ENCODE peak calls at places on chromosomes 13 and 19, in nine cellular contexts. One of them, this sample, is unnamed.

GRCh38 chr13:107907065-107907464 is 308.3 kb downstream of the LIG4 start:
- DNase-seq in DMS79 treated with DMSO at 0.1 percent for 48 hours: no peak
- DNase-seq in left colon: no peak
- DNase-seq in upper lobe of right lung: no peak
- DNase-seq in AG09309: no peak
- DNase-seq in endothelial cell: no peak
- DNase-seq in AG04450: no peak
- DNase-seq in NCI-H446: no peak
- DNase-seq in GOT3: no peak
- DNase-seq in this sample: no peak

GRCh38 chr19:43768273-43769050 is 12.3 kb downstream of the KCNN4 start:
- DNase-seq in DMS79 treated with DMSO at 0.1 percent for 48 hours: no peak
- DNase-seq in left colon: no peak
- DNase-seq in upper lobe of right lung: peak
- DNase-seq in AG09309: no peak
- DNase-seq in endothelial cell: no peak
- DNase-seq in AG04450: no peak
- DNase-seq in NCI-H446: no peak
- DNase-seq in GOT3: no peak
- DNase-seq in this sample: no peak

GRCh38 chr13:97333983-97334382 is 100.0 kb upstream of the RAP2A start:
- DNase-seq in DMS79 treated with DMSO at 0.1 percent for 48 hours: no peak
- DNase-seq in left colon: no peak
- DNase-seq in upper lobe of right lung: no peak
- DNase-seq in AG09309: no peak
- DNase-seq in endothelial cell: no peak
- DNase-seq in AG04450: no peak
- DNase-seq in NCI-H446: no peak
- DNase-seq in GOT3: no peak
- DNase-seq in this sample: no peak

GRCh38 chr13:80118099-80118498 is 222.8 kb downstream of the SPRY2 start:
- DNase-seq in DMS79 treated with DMSO at 0.1 percent for 48 hours: no peak
- DNase-seq in left colon: no peak
- DNase-seq in upper lobe of right lung: no peak
- DNase-seq in AG09309: no peak
- DNase-seq in endothelial cell: no peak
- DNase-seq in AG04450: no peak
- DNase-seq in NCI-H446: no peak
- DNase-seq in GOT3: no peak
- DNase-seq in this sample: no peak

GRCh38 chr19:661427-662196 is 1.4 kb downstream of the RNF126 start:
- DNase-seq in DMS79 treated with DMSO at 0.1 percent for 48 hours: no peak
- DNase-seq in left colon: peak
- DNase-seq in upper lobe of right lung: no peak
- DNase-seq in AG09309: no peak
- DNase-seq in endothelial cell: no peak
- DNase-seq in AG04450: no peak
- DNase-seq in NCI-H446: no peak
- DNase-seq in GOT3: no peak
- DNase-seq in this sample: no peak

GRCh38 chr19:6861683-6862286 is 25.6 kb upstream of the ADGRE1 start:
- DNase-seq in DMS79 treated with DMSO at 0.1 percent for 48 hours: no peak
- DNase-seq in left colon: no peak
- DNase-seq in upper lobe of right lung: no peak
- DNase-seq in AG09309: no peak
- DNase-seq in endothelial cell: no peak
- DNase-seq in AG04450: no peak
- DNase-seq in NCI-H446: no peak
- DNase-seq in GOT3: no peak
- DNase-seq in this sample: no peak

GRCh38 chr19:13742756-13743155 is 21.6 kb upstream of the MRI1 start:
- DNase-seq in DMS79 treated with DMSO at 0.1 percent for 48 hours: no peak
- DNase-seq in left colon: no peak
- DNase-seq in upper lobe of right lung: no peak
- DNase-seq in AG09309: no peak
- DNase-seq in endothelial cell: no peak
- DNase-seq in AG04450: no peak
- DNase-seq in NCI-H446: no peak
- DNase-seq in GOT3: no peak
- DNase-seq in this sample: no peak

GRCh38 chr19:1004803-1005664 is 4.8 kb downstream of the GRIN3B start:
- DNase-seq in DMS79 treated with DMSO at 0.1 percent for 48 hours: no peak
- DNase-seq in left colon: no peak
- DNase-seq in upper lobe of right lung: no peak
- DNase-seq in AG09309: no peak
- DNase-seq in endothelial cell: no peak
- DNase-seq in AG04450: no peak
- DNase-seq in NCI-H446: no peak
- DNase-seq in GOT3: no peak
- DNase-seq in this sample: no peak

GRCh38 chr19:28878862-28879566 is 333.9 kb downstream of the UQCRFS1 start:
- DNase-seq in DMS79 treated with DMSO at 0.1 percent for 48 hours: peak
- DNase-seq in left colon: peak
- DNase-seq in upper lobe of right lung: peak
- DNase-seq in AG09309: peak
- DNase-seq in endothelial cell: peak
- DNase-seq in AG04450: peak
- DNase-seq in NCI-H446: peak
- DNase-seq in GOT3: no peak
- DNase-seq in this sample: peak

GRCh38 chr19:37966211-37967072 is 59.4 kb downstream of the SIPA1L3 start:
- DNase-seq in DMS79 treated with DMSO at 0.1 percent for 48 hours: no peak
- DNase-seq in left colon: no peak
- DNase-seq in upper lobe of right lung: peak
- DNase-seq in AG09309: no peak
- DNase-seq in endothelial cell: no peak
- DNase-seq in AG04450: no peak
- DNase-seq in NCI-H446: no peak
- DNase-seq in GOT3: no peak
- DNase-seq in this sample: no peak

GRCh38 chr13:98026457-98026857 is 73.0 kb downstream of the IPO5 start:
- DNase-seq in DMS79 treated with DMSO at 0.1 percent for 48 hours: no peak
- DNase-seq in left colon: no peak
- DNase-seq in upper lobe of right lung: no peak
- DNase-seq in AG09309: no peak
- DNase-seq in endothelial cell: no peak
- DNase-seq in AG04450: no peak
- DNase-seq in NCI-H446: no peak
- DNase-seq in GOT3: no peak
- DNase-seq in this sample: peak

This sample was measured in neural crest cell.